ENCODE peak calls at places on chromosomes 7 and 10, in seven cellular contexts. A is cardiac muscle cell, Q is MCF 10A, B is B cell, D is HCT116, M is EH, E is NCI-H2081. N is an unnamed sample.

GRCh38 chr10:119190353-119190752 is 11.7 kb upstream of the PRDX3 start:
- DNase-seq in B (no peak), Q (peak), E (no peak), D (peak), M (peak), A (peak), N (peak)

GRCh38 chr10:23694446-23694920 is 255.6 kb downstream of the OTUD1 start:
- DNase-seq in B (no peak), M (no peak), A (no peak), D (no peak), Q (no peak), E (no peak), N (peak)

GRCh38 chr7:118684796-118685195 is 460.3 kb downstream of the ANKRD7 start:
- DNase-seq in Q (no peak), M (no peak), B (no peak), A (no peak), E (no peak), D (no peak), N (no peak)

GRCh38 chr10:93126484-93127052 is 52.9 kb downstream of the CYP26A1 start:
- DNase-seq in D (peak), E (no peak), M (no peak), Q (no peak), A (no peak), B (no peak), N (no peak)

GRCh38 chr10:57696641-57697040 is 571.1 kb downstream of the IPMK start:
- DNase-seq in A (peak), E (no peak), M (peak), B (no peak), Q (peak), D (no peak), N (peak)

GRCh38 chr10:116431598-116431997 is 4.0 kb downstream of the PNLIPRP3 start:
- DNase-seq in D (no peak), B (no peak), E (no peak), Q (no peak), M (no peak), A (no peak), N (no peak)

GRCh38 chr7:26198133-26198780 is 2.3 kb downstream of the HNRNPA2B1 start:
- DNase-seq in A (no peak), E (peak), B (no peak), Q (peak), M (peak), D (no peak), N (no peak)

GRCh38 chr10:46540412-46541016 is 15.9 kb downstream of the GPRIN2 start:
- DNase-seq in M (no peak), Q (no peak), B (no peak), D (no peak), E (no peak), A (no peak), N (no peak)